ENCODE peak calls at places on chromosomes 2 and 18, in nine cellular contexts. J is NCI-H2081, S is NCI-H1092 treated with DMSO at 0.1 percent for 48 hours, G is 8988T, F is GF-D8, W is ELR, R is MG63, C is Daoy, I is A549. O is an unnamed sample.

GRCh38 chr2:210528716-210529115 is 27.7 kb upstream of the CPS1 start:
- DNase-seq in J (no peak), S (no peak), G (no peak), F (no peak), W (peak), R (no peak), C (no peak), I (no peak), O (no peak)

GRCh38 chr2:33408109-33408508 is 68.3 kb upstream of the RASGRP3 start:
- DNase-seq in J (no peak), S (no peak), G (no peak), F (no peak), W (no peak), R (no peak), C (no peak), I (no peak), O (no peak)

GRCh38 chr18:6785001-6785400 is 55.5 kb downstream of the ARHGAP28 start:
- DNase-seq in J (no peak), S (no peak), G (no peak), F (no peak), W (no peak), R (no peak), C (no peak), I (no peak), O (no peak)

GRCh38 chr2:108082978-108083377 is 96.7 kb downstream of the SLC5A7 start:
- DNase-seq in J (no peak), S (no peak), G (no peak), F (no peak), W (no peak), R (no peak), C (no peak), I (no peak), O (no peak)

GRCh38 chr2:157322432-157322831 is 3.2 kb downstream of the ERMN start:
- DNase-seq in J (no peak), S (no peak), G (no peak), F (no peak), W (no peak), R (no peak), C (no peak), I (no peak), O (no peak)

GRCh38 chr18:28637897-28638296 is 461.0 kb upstream of the CDH2 start:
- DNase-seq in J (peak), S (no peak), G (no peak), F (no peak), W (peak), R (no peak), C (no peak), I (no peak), O (no peak)

GRCh38 chr2:9897331-9897737 is 54.1 kb downstream of the TAF1B start:
- DNase-seq in J (no peak), S (no peak), G (no peak), F (no peak), W (peak), R (peak), C (peak), I (peak), O (no peak)

GRCh38 chr2:27010139-27010538 is 22.6 kb upstream of the TMEM214 start:
- DNase-seq in J (no peak), S (no peak), G (no peak), F (no peak), W (peak), R (no peak), C (no peak), I (no peak), O (no peak)

GRCh38 chr2:109143214-109144187 is 14.5 kb downstream of the SH3RF3 start:
- DNase-seq in J (no peak), S (no peak), G (no peak), F (no peak), W (no peak), R (no peak), C (no peak), I (no peak), O (no peak)